ENCODE peak calls at places on chromosome 2, in eight cellular contexts. Y is BJ; T is NCI-H1417; H is H9; K is transverse colon; C is stimulated activated CD8-positive, alpha-beta memory T cell treated with anti-CD3 and anti-CD28 coated beads, Interleukin-15, amount 100 ng/mL, for 24 hours; X is pancreas; P is AG20443. G is an unnamed sample.

GRCh38 chr2:162118166-162119031 is 33.6 kb downstream of the GCG start:
- DNase-seq in K (no peak), X (no peak), P (peak; percentile 65), Y (peak; percentile 47), T (no peak), C (no peak), H (no peak), G (peak; percentile 14)

GRCh38 chr2:96505231-96505889 is at the start of gene NEURL3:
- DNase-seq in H (no peak), C (no peak), K (no peak), P (no peak), Y (peak; percentile 22), X (no peak), T (no peak), G (peak; percentile 9)

GRCh38 chr2:218311908-218312756 is 19.8 kb upstream of the TMBIM1 start:
- DNase-seq in K (peak; percentile 33), Y (no peak), T (no peak), X (no peak), H (no peak), P (no peak), C (no peak), G (no peak)

GRCh38 chr2:108938069-108938710 is 50.8 kb downstream of the EDAR start:
- DNase-seq in K (no peak), C (no peak), Y (no peak), T (no peak), H (no peak), X (no peak), P (no peak), G (peak; percentile 31)

GRCh38 chr2:236882074-236882473 is 203.6 kb upstream of the COPS8 start:
- DNase-seq in T (no peak), K (no peak), P (no peak), H (no peak), C (no peak), X (no peak), Y (no peak), G (no peak)

GRCh38 chr2:97673915-97674283 is 4.4 kb downstream of the C2orf92 start:
- DNase-seq in K (no peak), Y (no peak), P (no peak), T (peak; percentile 24), C (no peak), X (no peak), H (no peak), G (no peak)

GRCh38 chr2:143300531-143300930 is 171.3 kb downstream of the ARHGAP15 start:
- DNase-seq in Y (no peak), C (no peak), X (no peak), K (no peak), T (no peak), P (no peak), H (no peak), G (no peak)

GRCh38 chr2:26018184-26018716 is 15.6 kb upstream of the RAB10 start:
- DNase-seq in X (peak; percentile 88), H (peak; percentile 79), P (peak; percentile 93), K (peak; percentile 83), Y (peak; percentile 36), C (no peak), T (peak; percentile 34), G (no peak)

GRCh38 chr2:158179660-158180059 is 78.0 kb downstream of the UPP2 start:
- DNase-seq in H (no peak), K (no peak), X (no peak), C (no peak), T (no peak), P (peak; percentile 31), Y (no peak), G (no peak)

GRCh38 chr2:203804070-203804469 is 63.5 kb upstream of the CTLA4 start:
- DNase-seq in K (no peak), C (no peak), Y (peak; percentile 89), H (no peak), X (no peak), T (no peak), P (peak; percentile 90), G (peak; percentile 98)

GRCh38 chr2:32061973-32062861 is 1.1 kb upstream of the SPAST start:
- DNase-seq in Y (no peak), X (peak; percentile 42), C (no peak), P (peak; percentile 20), K (peak; percentile 39), T (peak; percentile 41), H (peak; percentile 55), G (no peak)

GRCh38 chr2:67840460-67841068 is 222.2 kb downstream of the C1D start:
- DNase-seq in T (peak; percentile 69), H (peak; percentile 74), K (peak; percentile 59), C (no peak), Y (no peak), X (peak; percentile 83), P (peak; percentile 86), G (no peak)

GRCh38 chr2:209790066-209790728 is 18.6 kb downstream of the UNC80 start:
- DNase-seq in H (no peak), P (no peak), K (no peak), X (no peak), C (no peak), Y (no peak), T (no peak), G (no peak)

GRCh38 chr2:73852020-73852419 is 23.3 kb downstream of the STAMBP start:
- DNase-seq in X (no peak), Y (peak; percentile 34), H (no peak), T (no peak), K (no peak), P (peak; percentile 72), C (no peak), G (no peak)

GRCh38 chr2:217356795-217357194 is 496.9 kb upstream of the TNP1 start:
- DNase-seq in C (no peak), T (no peak), K (no peak), X (no peak), H (no peak), P (peak; percentile 51), Y (no peak), G (no peak)

GRCh38 chr2:212242739-212243138 is 295.9 kb downstream of the ERBB4 start:
- DNase-seq in H (no peak), X (no peak), T (no peak), K (no peak), P (no peak), Y (no peak), C (no peak), G (no peak)

GRCh38 chr2:181483876-181484275 is 26.7 kb downstream of the ITGA4 start:
- DNase-seq in T (no peak), K (no peak), P (no peak), Y (no peak), X (no peak), C (no peak), H (no peak), G (no peak)

GRCh38 chr2:183010112-183010511 is 28.1 kb downstream of the NCKAP1 start:
- DNase-seq in P (peak; percentile 7), Y (no peak), H (peak; percentile 73), C (no peak), X (no peak), K (no peak), T (no peak), G (no peak)

GRCh38 chr2:22291074-22291473 is 1093.9 kb upstream of the KLHL29 start:
- DNase-seq in K (no peak), Y (no peak), T (no peak), C (no peak), X (no peak), P (no peak), H (no peak), G (no peak)

GRCh38 chr2:162037028-162037795 is 36.8 kb downstream of the DPP4 start:
- DNase-seq in Y (no peak), C (no peak), T (no peak), X (no peak), P (no peak), K (no peak), H (peak; percentile 54), G (no peak)

GRCh38 chr2:9797681-9798556 is 45.4 kb upstream of the TAF1B start:
- DNase-seq in Y (no peak), C (no peak), H (no peak), X (no peak), K (no peak), P (no peak), T (peak; percentile 19), G (no peak)